ENCODE peak calls at places on chromosome 19, in eight cellular contexts. I is naive thymus-derived CD4-positive, alpha-beta T cell; H is adrenal gland; K is lower lobe of right lung; M is breast epithelium; Q is A673; W is heart left ventricle; R is aorta. O is an unnamed sample.
A peak's percentile ranks its signal among the peaks of the same experiment; 100 is the strongest.

GRCh38 chr19:33139165-33139564 is 7.3 kb downstream of the WDR88 start:
- DNase-seq in I (no peak), H (no peak), K (no peak), M (no peak), Q (no peak), W (no peak), R (no peak), O (no peak)

GRCh38 chr19:23071087-23071511 is 45.7 kb upstream of the ZNF730 start:
- DNase-seq in I (no peak), H (peak; percentile 26), K (no peak), M (peak; percentile 28), Q (peak; percentile 15), W (peak; percentile 75), R (peak; percentile 57), O (no peak)

GRCh38 chr19:30870861-30871260 is 478.4 kb downstream of the TSHZ3 start:
- DNase-seq in I (no peak), H (peak; percentile 32), K (no peak), M (no peak), Q (peak; percentile 58), W (no peak), R (no peak), O (no peak)

GRCh38 chr19:41753159-41753558 is 2.2 kb upstream of the CEACAM6 start:
- DNase-seq in I (peak; percentile 69), H (peak; percentile 20), K (peak; percentile 87), M (peak; percentile 44), Q (peak; percentile 69), W (no peak), R (peak; percentile 71), O (peak; percentile 62)

GRCh38 chr19:51141181-51141580 is 920 bp upstream of the SIGLEC7 start:
- DNase-seq in I (no peak), H (no peak), K (no peak), M (no peak), Q (no peak), W (no peak), R (no peak), O (no peak)

GRCh38 chr19:4878491-4878968 is 11.1 kb upstream of the PLIN3 start:
- DNase-seq in I (peak; percentile 11), H (no peak), K (no peak), M (peak; percentile 29), Q (no peak), W (peak; percentile 65), R (peak; percentile 53), O (no peak)

GRCh38 chr19:57465680-57466381 is 8.9 kb upstream of the VN1R1 start:
- DNase-seq in I (no peak), H (no peak), K (no peak), M (no peak), Q (peak; percentile 66), W (no peak), R (no peak), O (peak; percentile 19)

GRCh38 chr19:40714519-40715299 is 2.0 kb downstream of the COQ8B start:
- DNase-seq in I (peak; percentile 93), H (peak; percentile 93), K (peak; percentile 95), M (peak; percentile 92), Q (peak; percentile 97), W (peak; percentile 96), R (peak; percentile 96), O (peak; percentile 94)

GRCh38 chr19:7926021-7926726 is at the start of gene CTXN1:
- DNase-seq in I (peak; percentile 68), H (peak; percentile 90), K (peak; percentile 74), M (no peak), Q (peak; percentile 77), W (peak; percentile 86), R (peak; percentile 75), O (peak; percentile 72)

GRCh38 chr19:58346961-58347929 is 6.0 kb downstream of the A1BG start:
- DNase-seq in I (peak; percentile 57), H (no peak), K (peak; percentile 72), M (peak; percentile 42), Q (peak; percentile 84), W (peak; percentile 90), R (peak; percentile 76), O (peak; percentile 70)

GRCh38 chr19:30584121-30584520 is 211.9 kb downstream of the ZNF536 start:
- DNase-seq in I (no peak), H (no peak), K (no peak), M (no peak), Q (no peak), W (no peak), R (no peak), O (no peak)

DNA sequence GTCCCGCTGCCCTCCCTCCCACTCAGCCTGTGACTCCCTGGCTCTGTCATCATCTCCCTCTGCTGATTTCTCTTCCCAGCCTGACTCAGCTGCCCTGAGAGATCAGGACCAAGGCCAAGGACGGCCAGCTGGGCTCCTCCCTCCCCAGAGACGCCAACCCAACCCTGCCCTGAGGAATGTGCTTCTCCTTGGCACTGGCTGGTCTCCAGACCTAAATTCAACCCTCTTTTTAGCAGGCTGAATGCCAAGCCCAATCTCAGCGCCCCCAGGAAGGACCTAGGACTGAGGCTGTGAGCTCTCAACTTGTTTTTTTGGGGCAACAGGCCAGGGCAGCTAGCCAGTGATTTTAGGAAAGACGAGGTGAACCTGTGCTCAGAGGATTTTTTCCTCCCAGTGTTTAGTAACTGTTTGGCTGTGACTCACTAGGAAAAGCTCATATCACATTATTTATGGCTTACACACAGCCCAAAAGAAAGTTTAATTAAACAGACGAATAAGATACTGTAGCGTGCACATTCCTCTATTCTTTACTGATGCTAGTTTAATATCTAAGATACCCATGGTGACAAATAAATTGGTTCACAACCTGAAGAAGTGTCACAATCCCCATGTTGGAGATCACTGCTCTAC is 7.4 kb upstream of the IGFL1 start:
- DNase-seq in I (no peak), H (peak; percentile 96), K (peak; percentile 76), M (peak; percentile 85), Q (peak; percentile 34), W (no peak), R (peak; percentile 76), O (no peak)
- H3K4me1 ChIP-seq in I (no peaks in the 10 kb centered on the region), H (peaks cover 18% of the 10 kb centered on the region), K (peaks cover 6% of the 10 kb centered on the region), M (no peaks in the 10 kb centered on the region), Q (no peaks in the 10 kb centered on the region), W (no peaks in the 10 kb centered on the region), R (no peaks in the 10 kb centered on the region), O (peaks cover 10% of the 10 kb centered on the region)

GRCh38 chr19:39144487-39145071 is 19.0 kb downstream of the PAK4 start:
- DNase-seq in I (no peak), H (peak; percentile 45), K (no peak), M (no peak), Q (no peak), W (no peak), R (no peak), O (no peak)
- H3K4me3 ChIP-seq in I (no peak overlapping the region), H (no peak overlapping the region), K (peak overlapping the region; percentile 27), M (no peak overlapping the region), Q (no peak overlapping the region), W (no peak overlapping the region), R (no peak overlapping the region), O (no peak overlapping the region)

DNA sequence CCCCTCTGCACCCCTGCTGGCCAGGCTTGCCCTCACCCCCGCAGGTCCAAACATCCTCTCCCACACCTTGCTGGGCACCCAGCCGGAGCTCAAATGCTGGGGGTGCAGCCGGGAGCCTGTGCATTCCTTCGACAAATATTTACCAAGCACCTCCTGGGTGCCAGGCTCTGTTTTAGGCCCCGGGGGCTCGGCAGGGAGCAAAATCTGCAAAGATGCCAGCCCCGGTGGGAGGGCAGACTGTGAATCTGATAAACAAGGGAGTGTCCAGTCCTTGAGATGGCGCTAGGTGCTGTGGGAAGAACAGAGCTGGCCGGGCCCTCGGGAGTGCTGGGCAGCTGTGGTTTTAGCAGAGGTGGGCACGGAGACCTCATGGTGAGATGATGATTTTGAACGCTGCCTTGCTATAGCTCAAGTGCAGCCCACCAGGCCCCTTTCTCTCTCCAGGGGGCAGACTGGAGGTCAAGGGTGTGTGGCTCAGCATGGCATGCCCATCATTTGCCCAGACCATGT is 10.6 kb downstream of the NFIX start:
- DNase-seq in I (no peak), H (no peak), K (no peak), M (no peak), Q (no peak), W (no peak), R (no peak), O (no peak)
- H3K4me1 ChIP-seq in I (no peaks in the 10 kb centered on the region), H (peaks cover 10% of the 10 kb centered on the region), K (peaks cover 94% of the 10 kb centered on the region), M (peaks cover 41% of the 10 kb centered on the region), Q (no peaks in the 10 kb centered on the region), W (peaks cover 42% of the 10 kb centered on the region), R (no peaks in the 10 kb centered on the region), O (no peaks in the 10 kb centered on the region)

DNA sequence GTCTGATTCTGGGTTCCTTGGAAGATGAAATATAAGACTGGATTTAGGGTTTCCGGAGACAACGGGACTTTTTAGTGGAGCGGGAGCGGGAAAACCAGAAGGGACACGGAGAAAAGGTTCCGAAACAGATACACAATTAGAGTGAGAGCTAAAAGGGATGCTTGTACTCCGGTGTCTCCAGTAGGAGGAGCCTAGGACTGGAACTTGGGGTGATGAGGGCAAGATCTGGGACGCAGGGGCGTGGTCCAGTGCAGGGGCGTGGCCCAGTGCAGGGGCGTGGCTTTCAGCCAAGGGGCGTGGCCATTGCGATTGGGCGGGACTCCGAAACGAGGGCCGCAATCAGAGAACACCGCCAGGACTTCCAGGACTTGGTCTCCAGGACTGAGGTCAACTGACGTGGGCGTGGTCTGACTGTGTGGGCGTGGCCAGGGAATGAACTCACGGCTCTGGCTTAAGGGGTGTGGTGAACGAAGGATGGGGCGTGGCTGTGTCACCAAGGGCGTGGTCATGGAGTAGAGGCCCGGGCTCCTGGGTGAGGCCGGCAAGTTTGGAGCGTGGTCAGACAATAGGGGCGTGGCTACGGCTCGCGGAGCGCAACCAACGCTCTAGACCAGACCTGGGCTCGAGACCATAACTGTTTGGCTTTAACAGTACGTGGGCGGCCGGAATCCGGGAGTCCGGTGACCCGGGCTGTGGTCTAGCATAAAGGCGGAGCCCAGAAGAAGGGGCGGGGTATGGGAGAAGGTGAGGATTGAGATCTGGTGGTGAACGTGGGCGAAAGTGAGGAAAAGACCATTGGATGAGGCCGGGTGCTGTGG is at the start of gene DKKL1:
- DNase-seq in I (peak; percentile 62), H (peak; percentile 99), K (peak; percentile 99), M (peak; percentile 100), Q (peak; percentile 98), W (peak; percentile 99), R (peak; percentile 99), O (peak; percentile 60)
- H3K4me3 ChIP-seq in I (peak within 1 kb of the TSS; percentile 47), H (no peak within 1 kb of the TSS), K (peak within 1 kb of the TSS; percentile 81), M (peak within 1 kb of the TSS; percentile 86), Q (peak within 1 kb of the TSS; percentile 84), W (peak within 1 kb of the TSS; percentile 70), R (no peak within 1 kb of the TSS), O (peak within 1 kb of the TSS; percentile 30)

GRCh38 chr19:55641376-55642152 is 762 bp downstream of the ZNF580 start:
- DNase-seq in I (peak; percentile 41), H (peak; percentile 53), K (no peak), M (no peak), Q (peak; percentile 55), W (no peak), R (peak; percentile 44), O (peak; percentile 67)
- H3K4me1 ChIP-seq in I (peaks cover 30% of the 10 kb centered on the region), H (peaks cover 54% of the 10 kb centered on the region), K (peaks cover 66% of the 10 kb centered on the region), M (peaks cover 11% of the 10 kb centered on the region), Q (peaks cover 21% of the 10 kb centered on the region), W (peaks cover 45% of the 10 kb centered on the region), R (no peaks in the 10 kb centered on the region), O (peaks cover 51% of the 10 kb centered on the region)

DNA sequence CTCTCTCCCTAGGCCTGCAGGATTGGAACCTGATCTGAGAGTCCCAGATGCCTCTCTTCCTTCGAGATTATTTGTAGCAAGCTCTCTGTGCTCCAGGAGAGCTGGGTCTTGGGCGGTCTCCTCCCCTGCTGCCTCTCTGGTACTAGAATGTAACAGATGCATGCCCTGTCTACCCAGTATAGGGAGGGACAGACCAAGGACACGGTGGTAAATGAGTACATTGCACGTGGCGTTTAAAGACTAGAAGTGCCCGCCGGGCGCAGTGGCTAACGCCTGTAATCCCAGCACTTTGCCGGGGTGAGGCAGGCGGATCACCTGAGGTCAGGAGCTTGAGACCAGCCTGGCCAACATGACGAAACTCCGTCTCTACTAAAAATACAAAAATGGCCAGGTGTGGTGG is 11.7 kb downstream of the SLC27A1 start:
- DNase-seq in I (no peak), H (no peak), K (no peak), M (no peak), Q (no peak), W (no peak), R (no peak), O (no peak)
- H3K4me3 ChIP-seq in I (no peak overlapping the region), H (no peak overlapping the region), K (no peak overlapping the region), M (no peak overlapping the region), Q (no peak overlapping the region), W (no peak overlapping the region), R (no peak overlapping the region), O (no peak overlapping the region)

GRCh38 chr19:977058-977464 is 7.1 kb upstream of the WDR18 start:
- DNase-seq in I (no peak), H (no peak), K (no peak), M (no peak), Q (no peak), W (no peak), R (no peak), O (no peak)
- H3K4me1 ChIP-seq in I (no peaks in the 10 kb centered on the region), H (no peaks in the 10 kb centered on the region), K (peaks cover 12% of the 10 kb centered on the region), M (no peaks in the 10 kb centered on the region), Q (no peaks in the 10 kb centered on the region), W (no peaks in the 10 kb centered on the region), R (no peaks in the 10 kb centered on the region), O (no peaks in the 10 kb centered on the region)